ENCODE peak calls at places on chromosomes 3 and 15, in eight cellular contexts. D is mesothelial cell of epicardium, M is dorsolateral prefrontal cortex, G is AG04450, X is HFFc6, O is GM13977, W is tibial nerve, I is lung. S is an unnamed sample.

GRCh38 chr3:11784962-11785361 is 61.7 kb downstream of the TAMM41 start:
- DNase-seq in O (no peak), W (no peak), M (no peak), D (no peak), X (no peak), G (no peak), I (no peak), S (no peak)

GRCh38 chr15:90701880-90702630 is 15.1 kb upstream of the BLM start:
- DNase-seq in W (peak; percentile 17), X (no peak), I (no peak), O (no peak), G (no peak), D (no peak), M (no peak), S (no peak)

GRCh38 chr3:172040976-172041963 is 1.9 kb downstream of the FNDC3B start:
- DNase-seq in X (peak; percentile 55), M (no peak), I (no peak), D (peak; percentile 42), W (no peak), G (no peak), O (no peak), S (no peak)

GRCh38 chr3:155744091-155744625 is 713 bp downstream of the PLCH1 start:
- DNase-seq in M (peak; percentile 67), G (no peak), O (peak; percentile 66), D (peak; percentile 78), I (peak; percentile 74), W (no peak), X (no peak), S (peak; percentile 65)

GRCh38 chr3:55497250-55497649 is 10.1 kb upstream of the WNT5A start:
- DNase-seq in D (no peak), O (no peak), X (no peak), I (no peak), M (no peak), W (no peak), G (no peak), S (no peak)

GRCh38 chr3:112149136-112149535 is 16.1 kb upstream of the GCSAM start:
- DNase-seq in X (no peak), D (no peak), O (no peak), G (no peak), W (no peak), I (no peak), M (no peak), S (no peak)

GRCh38 chr3:152261329-152261728 is 7.4 kb upstream of the MBNL1 start:
- DNase-seq in W (no peak), D (no peak), M (no peak), G (no peak), O (no peak), X (no peak), I (no peak), S (no peak)

GRCh38 chr15:69781411-69782125 is 316.1 kb downstream of the TLE3 start:
- DNase-seq in G (no peak), I (no peak), X (no peak), D (no peak), O (no peak), W (no peak), M (no peak), S (no peak)

GRCh38 chr15:59632714-59633113 is 21.1 kb downstream of the GCNT3 start:
- DNase-seq in O (no peak), I (no peak), G (no peak), X (peak; percentile 12), D (no peak), M (no peak), W (no peak), S (no peak)

GRCh38 chr3:191688756-191689433 is 227.9 kb downstream of the PYDC2 start:
- DNase-seq in I (no peak), D (no peak), M (no peak), W (no peak), O (no peak), G (no peak), X (no peak), S (no peak)

GRCh38 chr15:64096486-64097431 is 977 bp downstream of the SNX1 start:
- DNase-seq in M (no peak), I (no peak), D (no peak), G (no peak), W (no peak), X (peak; percentile 38), O (no peak), S (no peak)

GRCh38 chr15:87144775-87145174 is 1065.1 kb downstream of the AGBL1 start:
- DNase-seq in I (no peak), W (no peak), G (peak; percentile 33), X (peak; percentile 44), M (no peak), D (no peak), O (no peak), S (no peak)

GRCh38 chr3:195458188-195458800 is 15.5 kb upstream of the ACAP2 start:
- DNase-seq in D (no peak), M (no peak), W (no peak), O (peak; percentile 57), I (no peak), G (no peak), X (no peak), S (no peak)

GRCh38 chr15:67923647-67923971 is 83.8 kb upstream of the RNU6-1 start:
- DNase-seq in M (no peak), X (no peak), G (no peak), D (no peak), O (no peak), I (no peak), W (no peak), S (no peak)

GRCh38 chr15:92745845-92746271 is 90.3 kb upstream of the FAM174B start:
- DNase-seq in M (no peak), O (no peak), X (no peak), D (no peak), G (no peak), I (no peak), W (no peak), S (no peak)

GRCh38 chr3:60613769-60614303 is 637.4 kb downstream of the FHIT start:
- DNase-seq in W (no peak), M (no peak), G (no peak), D (no peak), O (no peak), X (no peak), I (no peak), S (no peak)

GRCh38 chr3:168511428-168512014 is 415.8 kb upstream of the GOLIM4 start:
- DNase-seq in M (no peak), W (no peak), I (no peak), D (no peak), G (no peak), O (no peak), X (peak; percentile 1), S (no peak)

GRCh38 chr3:184604039-184604955 is 42.7 kb downstream of the EPHB3 start:
- DNase-seq in D (peak; percentile 59), G (no peak), I (no peak), X (no peak), W (no peak), M (no peak), O (peak; percentile 53), S (no peak)
- TF ChIP-seq CTCF in D (peak; percentile 15), G (no peak), I (no peak), X (no peak), W (no peak), M (no peak), O (no peak), S (no peak)

DNA sequence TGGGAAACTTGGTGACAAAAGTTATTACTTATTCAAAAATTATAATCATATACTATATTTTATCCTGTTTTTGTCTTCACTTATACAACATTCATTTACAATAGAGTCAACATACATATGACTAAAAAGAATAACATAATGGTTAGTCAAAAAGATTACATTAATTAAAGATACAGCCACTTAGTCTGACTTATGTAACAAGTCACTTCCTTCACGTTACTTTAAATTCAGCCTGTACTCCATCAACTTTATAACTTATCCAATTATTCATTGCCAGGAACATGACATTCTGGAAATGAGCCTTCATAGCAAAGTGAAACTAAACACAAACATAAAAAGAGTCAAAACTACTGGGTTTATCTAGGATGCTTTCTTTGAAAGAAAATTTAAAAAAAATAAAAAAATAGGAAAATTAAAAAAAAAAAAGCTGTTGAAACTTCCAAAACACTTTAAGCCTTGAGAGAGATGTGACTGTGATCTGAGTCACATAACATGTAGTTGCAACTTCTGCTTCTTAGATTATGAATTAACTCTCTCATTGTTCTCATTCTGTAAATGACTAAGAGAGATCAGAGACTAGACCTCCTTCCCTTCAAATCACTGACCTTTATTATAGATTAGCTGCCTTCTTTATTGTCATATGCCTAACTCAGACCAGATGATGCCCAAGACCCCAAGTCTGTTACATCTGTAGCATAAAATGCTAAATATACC is 107.8 kb downstream of the MYRIP start:
- DNase-seq in D (no peak), I (no peak), G (no peak), O (no peak), W (no peak), X (peak; percentile 46), M (no peak), S (no peak)
- TF ChIP-seq CTCF in D (no peak), I (no peak), G (no peak), O (no peak), W (no peak), X (no peak), M (no peak), S (no peak)

DNA sequence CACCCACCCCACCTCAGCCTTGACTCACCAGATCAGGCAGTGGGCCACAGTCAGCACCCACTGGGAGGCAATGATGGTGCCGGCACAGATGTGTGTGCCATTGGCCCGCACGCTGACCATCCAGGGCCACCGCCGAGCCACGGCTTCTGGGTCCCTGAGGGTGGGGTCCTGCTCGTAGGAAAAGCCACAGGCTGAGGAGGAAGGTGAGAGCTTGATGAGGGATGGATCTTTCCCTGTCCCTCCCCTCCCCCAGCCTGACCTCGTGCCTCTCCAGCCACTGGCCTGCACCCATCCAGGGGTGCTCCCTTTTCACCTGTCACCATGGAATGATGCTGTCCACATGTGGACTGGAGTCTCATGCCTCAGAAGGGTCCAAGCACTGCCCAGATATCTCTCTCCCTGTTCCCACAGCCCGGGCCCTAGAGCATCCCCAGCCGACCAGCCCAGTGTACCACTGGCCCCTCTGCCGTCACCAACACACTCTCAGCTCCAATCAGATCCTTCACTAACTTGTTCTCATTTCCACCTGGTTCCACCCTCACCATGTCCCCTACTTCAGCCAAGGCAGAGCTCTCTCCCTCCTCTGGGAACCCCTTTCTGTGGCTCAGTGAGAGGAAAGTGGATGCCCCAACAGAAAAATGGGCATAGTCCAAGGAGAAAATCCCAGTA is 2.0 kb downstream of the PRSS50 start:
- DNase-seq in X (no peak), D (peak; percentile 29), O (peak; percentile 20), M (peak; percentile 8), W (no peak), G (no peak), I (no peak), S (no peak)
- TF ChIP-seq CTCF in X (no peak), D (no peak), O (no peak), M (no peak), W (no peak), G (no peak), I (no peak), S (no peak)

GRCh38 chr15:101010781-101011180 is 91.6 kb downstream of the LRRK1 start:
- DNase-seq in X (no peak), O (no peak), I (peak; percentile 26), W (no peak), D (no peak), M (no peak), G (no peak), S (no peak)

GRCh38 chr15:101006931-101007687 is 88.0 kb downstream of the LRRK1 start:
- DNase-seq in X (peak; percentile 60), O (peak; percentile 74), M (peak; percentile 83), G (peak; percentile 47), D (peak; percentile 82), W (peak; percentile 60), I (peak; percentile 84), S (peak; percentile 46)

GRCh38 chr15:101011582-101011981 is 92.4 kb downstream of the LRRK1 start:
- DNase-seq in O (no peak), W (no peak), D (no peak), G (no peak), I (peak; percentile 10), X (no peak), M (no peak), S (no peak)

GRCh38 chr15:101009176-101009575 is 90.0 kb downstream of the LRRK1 start:
- DNase-seq in I (no peak), M (no peak), X (no peak), W (no peak), O (no peak), D (no peak), G (no peak), S (no peak)

GRCh38 chr15:101008158-101009139 is 89.3 kb downstream of the LRRK1 start:
- DNase-seq in M (peak; percentile 68), I (peak; percentile 85), D (peak; percentile 95), O (peak; percentile 90), G (no peak), W (peak; percentile 60), X (no peak), S (peak; percentile 87)
- TF ChIP-seq CTCF in M (peak; percentile 95), I (peak; percentile 91), D (peak; percentile 98), O (peak; percentile 99), G (peak; percentile 97), W (peak; percentile 92), X (peak; percentile 87), S (peak; percentile 65)